ENCODE peak calls at places on chromosome 7, in five cellular contexts. K is breast epithelium, P is IMR-90, C is PC-3, A is psoas muscle. Z is an unnamed sample.

GRCh38 chr7:116732788-116733709 is 61.1 kb downstream of the MET start:
- DNase-seq in P (no peak), A (no peak), K (no peak), C (no peak), Z (no peak)

GRCh38 chr7:48337012-48337621 is 165.9 kb downstream of the ABCA13 start:
- DNase-seq in P (peak), K (no peak), A (no peak), C (peak), Z (no peak)

GRCh38 chr7:100476903-100477870 is 1.8 kb downstream of the TSC22D4 start:
- DNase-seq in C (no peak), A (no peak), P (no peak), K (no peak), Z (no peak)

GRCh38 chr7:770786-771185 is 43.7 kb upstream of the PRKAR1B start:
- DNase-seq in A (no peak), P (no peak), C (no peak), K (no peak), Z (no peak)

GRCh38 chr7:84091318-84091717 is 103.3 kb downstream of the SEMA3A start:
- DNase-seq in P (no peak), C (peak), A (no peak), K (no peak), Z (no peak)

GRCh38 chr7:142168746-142169145 is 57.2 kb downstream of the MGAM2 start:
- DNase-seq in C (peak), A (no peak), K (no peak), P (no peak), Z (no peak)

GRCh38 chr7:43692582-43693373 is 36.5 kb downstream of the COA1 start:
- DNase-seq in A (no peak), P (peak), C (peak), K (no peak), Z (no peak)

GRCh38 chr7:128389085-128389814 is 20.5 kb downstream of the IMPDH1 start:
- DNase-seq in C (no peak), P (no peak), K (no peak), A (no peak), Z (no peak)

GRCh38 chr7:127447326-127447945 is 54.9 kb upstream of the ZNF800 start:
- DNase-seq in K (no peak), A (no peak), C (peak), P (peak), Z (no peak)

GRCh38 chr7:93055543-93056107 is 62.2 kb downstream of the SAMD9 start:
- DNase-seq in K (no peak), C (peak), A (no peak), P (peak), Z (no peak)

GRCh38 chr7:129781856-129782256 is 170.3 kb downstream of the NRF1 start:
- DNase-seq in A (no peak), C (no peak), P (no peak), K (no peak), Z (no peak)

GRCh38 chr7:88001744-88002530 is 67.9 kb downstream of the ADAM22 start:
- DNase-seq in C (no peak), P (no peak), K (no peak), A (no peak), Z (no peak)

GRCh38 chr7:131336956-131337355 is 9.3 kb downstream of the MKLN1 start:
- DNase-seq in K (no peak), P (peak), C (no peak), A (no peak), Z (no peak)

GRCh38 chr7:106143711-106144347 is 31.7 kb upstream of the SYPL1 start:
- DNase-seq in K (no peak), P (no peak), C (no peak), A (no peak), Z (no peak)

GRCh38 chr7:74187915-74188675 is 13.9 kb downstream of the EIF4H start:
- DNase-seq in C (peak), A (peak), P (peak), K (no peak), Z (no peak)

GRCh38 chr7:142886866-142887265 is 1.3 kb upstream of the TRPV6 start:
- DNase-seq in A (no peak), P (no peak), K (peak), C (no peak), Z (no peak)

GRCh38 chr7:41039386-41040315 is 663.2 kb downstream of the INHBA start:
- DNase-seq in A (no peak), P (peak), C (no peak), K (no peak), Z (no peak)

GRCh38 chr7:22179442-22179879 is 177.5 kb downstream of the RAPGEF5 start:
- DNase-seq in K (no peak), P (no peak), C (no peak), A (no peak), Z (no peak)

GRCh38 chr7:138961159-138961558 is 20.0 kb downstream of the KIAA1549 start:
- DNase-seq in C (no peak), K (no peak), P (no peak), A (no peak), Z (no peak)

GRCh38 chr7:73969991-73970390 is 58.0 kb upstream of the ELN start:
- DNase-seq in A (no peak), C (no peak), K (no peak), P (no peak), Z (no peak)

GRCh38 chr7:108146070-108146842 is 16.1 kb upstream of the LAMB4 start:
- DNase-seq in P (peak), A (peak), K (peak), C (peak), Z (peak)

GRCh38 chr7:13115829-13116228 is 428.4 kb downstream of the ARL4A start:
- DNase-seq in K (no peak), C (no peak), P (no peak), A (no peak), Z (no peak)

GRCh38 chr7:8284606-8285005 is 22.6 kb upstream of the ICA1 start:
- DNase-seq in A (no peak), C (no peak), K (no peak), P (no peak), Z (no peak)

GRCh38 chr7:17844514-17845196 is 95.6 kb downstream of the SNX13 start:
- DNase-seq in C (peak), A (no peak), K (no peak), P (peak), Z (no peak)

GRCh38 chr7:141074162-141074989 is 512 bp downstream of the TMEM178B start:
- DNase-seq in A (peak), P (no peak), K (no peak), C (peak), Z (no peak)

GRCh38 chr7:139940866-139941265 is 111.8 kb downstream of the TBXAS1 start:
- DNase-seq in P (peak), C (no peak), A (no peak), K (no peak), Z (no peak)

GRCh38 chr7:45124351-45124750 is 12.9 kb upstream of the TBRG4 start:
- DNase-seq in K (no peak), P (no peak), A (no peak), C (no peak), Z (no peak)

GRCh38 chr7:101556453-101556968 is 72.6 kb downstream of the MYL10 start:
- DNase-seq in K (no peak), P (no peak), A (no peak), C (no peak), Z (no peak)

GRCh38 chr7:94223375-94224084 is 171.2 kb upstream of the COL1A2 start:
- DNase-seq in K (no peak), P (peak), A (no peak), C (peak), Z (no peak)

GRCh38 chr7:191105-192034 is 1.0 kb upstream of the FAM20C start:
- DNase-seq in P (peak), K (no peak), C (peak), A (peak), Z (peak)

GRCh38 chr7:129866251-129866650 is 86.5 kb downstream of the UBE2H start:
- DNase-seq in P (no peak), K (no peak), C (no peak), A (no peak), Z (no peak)

GRCh38 chr7:75629042-75629441 is 109.7 kb downstream of the HIP1 start:
- DNase-seq in C (no peak), P (no peak), K (no peak), A (no peak), Z (no peak)

GRCh38 chr7:131509781-131510180 is 46.6 kb downstream of the PODXL start:
- DNase-seq in C (no peak), P (no peak), K (no peak), A (no peak), Z (no peak)

GRCh38 chr7:42338231-42339222 is 101.5 kb upstream of the GLI3 start:
- DNase-seq in A (no peak), P (peak), K (no peak), C (peak), Z (no peak)

GRCh38 chr7:1320616-1321289 is 88.1 kb downstream of the UNCX start:
- DNase-seq in K (no peak), C (no peak), P (no peak), A (no peak), Z (no peak)

GRCh38 chr7:2017914-2018785 is 214.6 kb downstream of the MAD1L1 start:
- DNase-seq in A (peak), K (no peak), P (no peak), C (no peak), Z (peak)

GRCh38 chr7:99331002-99331401 is 5.3 kb downstream of the ARPC1A start:
- DNase-seq in K (no peak), C (peak), P (no peak), A (no peak), Z (no peak)

GRCh38 chr7:32042900-32043299 is 27.3 kb downstream of the PDE1C start:
- DNase-seq in P (no peak), C (peak), K (no peak), A (no peak), Z (no peak)
- H3K27ac ChIP-seq in P (no peak), C (peak), K (no peak), A (no peak), Z (peak)

GRCh38 chr7:103657474-103657894 is 211.5 kb upstream of the SLC26A5 start:
- DNase-seq in A (no peak), P (no peak), K (no peak), C (no peak), Z (no peak)

GRCh38 chr7:103656221-103656620 is 210.2 kb upstream of the SLC26A5 start:
- DNase-seq in C (no peak), A (no peak), K (no peak), P (no peak), Z (no peak)

GRCh38 chr7:103658055-103659010 is 212.3 kb upstream of the SLC26A5 start:
- DNase-seq in P (peak), C (no peak), K (no peak), A (no peak), Z (no peak)

DNA sequence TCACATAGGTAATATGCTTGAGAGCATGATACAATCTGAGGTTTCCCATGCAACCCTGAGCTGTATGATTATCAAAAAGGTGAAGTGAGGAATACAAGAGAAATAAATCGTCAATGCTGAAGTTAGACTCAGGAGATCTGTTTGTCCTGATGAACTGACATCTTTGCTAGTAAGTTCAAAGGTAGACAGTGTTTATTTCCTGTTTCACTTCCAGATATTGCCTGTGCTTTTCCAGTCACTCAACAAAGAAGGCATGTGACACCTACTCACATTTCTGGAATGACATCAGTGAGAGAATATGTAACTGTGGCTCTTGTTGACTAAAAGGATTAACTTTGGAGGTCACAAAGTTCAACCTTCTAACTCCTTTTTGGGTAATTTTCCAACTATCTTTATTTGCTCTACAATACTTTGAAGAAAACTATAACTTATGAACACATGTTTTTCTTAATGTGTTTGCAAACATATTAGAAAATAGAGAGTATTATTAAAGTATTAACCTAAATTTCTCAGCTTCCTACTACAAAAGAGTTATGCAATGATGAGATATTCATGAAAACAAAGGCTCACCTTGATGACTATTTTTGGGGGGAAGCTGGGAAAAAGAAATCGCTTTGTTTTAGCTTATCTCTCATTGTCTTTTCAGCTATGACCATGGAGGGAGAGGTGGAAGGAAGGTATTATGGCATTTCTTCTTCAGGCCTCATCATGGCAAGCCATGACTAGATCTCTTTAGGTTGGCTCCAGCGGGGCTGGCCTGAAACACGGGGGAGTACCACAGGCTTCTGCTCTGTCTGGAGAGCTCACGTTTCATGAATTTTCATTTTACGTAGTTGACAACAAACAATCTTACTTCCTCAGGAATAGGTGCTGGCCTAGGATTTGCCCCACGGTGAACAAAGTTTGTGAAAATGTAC is 214.7 kb upstream of the SLC26A5 start:
- DNase-seq in A (no peak), K (no peak), C (peak), P (peak), Z (no peak)
- H3K27ac ChIP-seq in A (no peak), K (no peak), C (peak), P (no peak), Z (no peak)

GRCh38 chr7:25495342-25495855 is 267.1 kb upstream of the NPVF start:
- DNase-seq in P (no peak), K (no peak), A (no peak), C (no peak), Z (peak)
- H3K27ac ChIP-seq in P (no peak), K (no peak), A (no peak), C (no peak), Z (peak)

GRCh38 chr7:50266893-50267386 is 37.6 kb upstream of the IKZF1 start:
- DNase-seq in P (no peak), C (no peak), A (no peak), K (no peak), Z (peak)
- H3K27ac ChIP-seq in P (no peak), C (no peak), A (no peak), K (no peak), Z (no peak)

DNA sequence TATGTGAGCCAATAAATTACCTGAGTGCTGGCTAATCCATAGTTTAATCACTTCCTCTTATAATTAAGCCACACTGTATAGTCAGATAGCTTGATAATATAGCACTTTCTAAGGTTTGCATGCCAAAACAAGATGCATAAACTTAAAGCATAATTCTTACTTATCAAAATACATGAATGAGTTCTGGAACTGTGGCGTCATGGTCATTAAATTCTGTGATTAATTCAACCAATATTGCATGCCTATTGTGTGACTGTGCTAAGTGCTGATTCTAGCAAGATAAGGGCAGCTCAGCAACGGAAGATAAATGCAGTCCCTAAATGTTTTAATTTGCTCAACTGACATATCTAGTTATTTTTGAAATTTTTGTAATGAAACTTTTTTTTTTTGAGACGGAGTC is 29.7 kb downstream of the HOXA1 start:
- DNase-seq in K (no peak), P (peak), C (peak), A (no peak), Z (no peak)
- H3K27ac ChIP-seq in K (no peak), P (no peak), C (peak), A (no peak), Z (no peak)

Z was measured in left ventricle myocardium inferior.